ENCODE peak calls at places on chromosomes 7 and 10, in seven cellular contexts. N is astrocyte of the spinal cord, E is H9, U is tibial artery, T is SK-N-SH, R is astrocyte, Q is fibroblast of the aortic adventitia. X is an unnamed sample.

GRCh38 chr7:107469836-107470416 is at the start of gene GPR22:
- DNase-seq in E (no peak), N (no peak), T (no peak), U (no peak), R (no peak), Q (no peak), X (no peak)

GRCh38 chr10:112959207-112959838 is 9.3 kb downstream of the TCF7L2 start:
- DNase-seq in R (peak; percentile 42), N (peak; percentile 58), E (no peak), Q (peak; percentile 62), U (no peak), T (no peak), X (peak; percentile 43)

GRCh38 chr10:4431114-4431862 is 394.7 kb upstream of the AKR1E2 start:
- DNase-seq in N (peak; percentile 92), U (no peak), R (peak; percentile 95), Q (no peak), E (no peak), T (no peak), X (peak; percentile 12)

GRCh38 chr10:25575343-25575742 is 358.7 kb upstream of the MYO3A start:
- DNase-seq in T (no peak), R (no peak), E (no peak), U (no peak), N (no peak), Q (no peak), X (no peak)

GRCh38 chr10:88783734-88784133 is 18.8 kb upstream of the LIPM start:
- DNase-seq in R (peak; percentile 30), T (no peak), U (no peak), E (no peak), Q (no peak), N (peak; percentile 45), X (no peak)

GRCh38 chr10:77563638-77564270 is 73.9 kb downstream of the KCNMA1 start:
- DNase-seq in R (no peak), U (no peak), E (no peak), N (no peak), Q (no peak), T (no peak), X (no peak)

GRCh38 chr7:108442039-108442568 is 14.1 kb downstream of the NRCAM start:
- DNase-seq in R (no peak), E (no peak), N (no peak), T (no peak), U (no peak), Q (no peak), X (no peak)

GRCh38 chr7:6730343-6730633 is 23.5 kb upstream of the ZNF12 start:
- DNase-seq in E (no peak), R (peak; percentile 29), N (peak; percentile 38), T (no peak), Q (no peak), U (no peak), X (peak; percentile 46)

GRCh38 chr10:122461367-122461728 is at the start of gene HTRA1:
- DNase-seq in T (peak; percentile 84), R (no peak), U (peak; percentile 93), Q (peak; percentile 64), E (peak; percentile 66), N (peak; percentile 59), X (peak; percentile 67)

GRCh38 chr10:124000792-124001201 is 92.6 kb downstream of the CHST15 start:
- DNase-seq in T (no peak), N (no peak), U (peak; percentile 57), R (no peak), Q (peak; percentile 29), E (no peak), X (peak; percentile 46)

DNA sequence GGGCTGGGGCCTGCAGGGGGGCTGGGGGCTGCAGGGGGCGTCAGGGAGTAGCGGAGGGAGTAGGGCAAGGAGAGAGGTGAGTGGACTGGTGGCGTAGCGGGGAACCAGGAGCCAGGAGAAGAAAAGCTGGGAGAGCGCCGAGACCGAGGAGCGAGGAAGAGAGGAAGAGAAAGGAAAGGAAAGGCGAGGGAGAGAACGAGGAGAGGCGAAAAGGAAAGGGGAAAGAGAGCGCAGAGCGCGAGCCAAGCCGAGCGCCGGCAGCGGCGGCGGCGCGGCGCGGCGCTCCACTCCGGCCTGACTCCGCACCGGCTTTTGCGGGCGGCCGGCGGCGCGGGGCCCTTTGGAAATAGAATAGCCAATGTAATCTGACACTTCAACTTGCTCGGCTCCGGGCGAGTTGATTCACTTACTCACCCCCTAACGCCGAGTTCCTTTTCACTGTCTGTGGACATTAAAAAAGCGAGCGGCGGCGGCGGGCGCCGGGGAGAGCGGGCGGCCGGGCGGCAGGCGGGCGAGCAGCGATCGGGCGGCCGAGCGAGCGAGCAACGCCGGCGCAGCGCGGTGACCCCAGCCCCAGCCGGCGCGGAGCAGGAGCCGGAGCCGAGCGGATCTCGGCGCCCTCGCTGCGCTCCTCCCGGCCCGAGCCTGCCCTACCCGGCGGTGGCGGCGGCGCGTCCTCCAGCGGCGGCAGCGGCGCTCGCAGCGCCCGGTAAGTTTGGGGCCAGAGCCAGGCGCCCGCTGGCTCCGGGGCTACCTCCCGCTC is at the start of gene ZMIZ1:
- DNase-seq in E (peak; percentile 89), N (peak; percentile 92), R (peak; percentile 89), Q (peak; percentile 93), T (peak; percentile 88), U (peak; percentile 95), X (peak; percentile 95)
- TF ChIP-seq CTCF in E (peak; percentile 26), N (peak; percentile 28), R (no peak), Q (peak; percentile 22), T (peak; percentile 1), U (peak; percentile 2), X (no peak)

GRCh38 chr10:104306897-104307296 is 31.4 kb downstream of the ITPRIP start:
- DNase-seq in R (no peak), E (no peak), Q (no peak), T (peak; percentile 52), N (no peak), U (no peak), X (no peak)

GRCh38 chr10:104304927-104305326 is 33.3 kb downstream of the ITPRIP start:
- DNase-seq in N (no peak), U (no peak), T (no peak), Q (no peak), E (no peak), R (no peak), X (peak; percentile 41)

GRCh38 chr10:104303594-104304178 is 34.6 kb downstream of the ITPRIP start:
- DNase-seq in N (no peak), T (no peak), Q (no peak), E (no peak), R (no peak), U (no peak), X (peak; percentile 23)

GRCh38 chr10:104301907-104302690 is 33.1 kb downstream of the GSTO2 start:
- DNase-seq in T (no peak), N (no peak), U (no peak), Q (no peak), R (no peak), E (no peak), X (peak; percentile 66)

GRCh38 chr10:104304346-104304745 is 33.9 kb downstream of the ITPRIP start:
- DNase-seq in N (no peak), Q (no peak), R (no peak), U (no peak), E (no peak), T (no peak), X (no peak)
- TF ChIP-seq CTCF in N (no peak), Q (no peak), R (no peak), U (no peak), E (no peak), T (no peak), X (no peak)

GRCh38 chr10:23157691-23158369 is 34.3 kb upstream of the PTF1A start:
- DNase-seq in N (peak; percentile 45), T (peak; percentile 70), E (peak; percentile 33), Q (peak; percentile 43), U (no peak), R (peak; percentile 33), X (peak; percentile 52)
- TF ChIP-seq CTCF in N (peak; percentile 13), T (no peak), E (no peak), Q (peak; percentile 42), U (no peak), R (no peak), X (peak; percentile 29)

GRCh38 chr7:69893915-69894314 is 295.6 kb downstream of the AUTS2 start:
- DNase-seq in N (no peak), T (peak; percentile 51), U (no peak), Q (peak; percentile 26), R (no peak), E (no peak), X (peak; percentile 18)
- TF ChIP-seq CTCF in N (peak; percentile 39), T (peak; percentile 64), U (peak; percentile 14), Q (peak; percentile 34), R (no peak), E (peak; percentile 42), X (peak; percentile 25)

DNA sequence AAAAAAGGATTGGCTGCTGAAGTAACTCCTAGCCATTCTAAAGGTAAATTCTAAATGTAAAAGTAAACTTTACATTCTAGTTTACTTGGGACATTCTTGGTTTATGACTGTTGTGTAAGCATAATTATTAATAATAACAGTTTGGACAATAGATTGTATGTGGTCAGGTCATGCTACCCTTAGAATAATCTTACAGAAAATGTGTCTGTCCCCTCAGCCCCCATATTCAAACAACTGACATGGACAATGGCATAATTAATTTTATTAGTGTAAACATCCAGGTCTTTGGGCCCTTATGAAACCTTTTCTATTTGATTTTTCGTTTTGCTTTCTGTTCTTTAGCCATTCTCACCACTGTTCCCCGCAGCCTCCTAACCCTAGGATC is 11.2 kb downstream of the VIM start:
- DNase-seq in E (no peak), Q (no peak), R (no peak), T (no peak), U (no peak), N (no peak), X (no peak)
- TF ChIP-seq CTCF in E (no peak), Q (no peak), R (no peak), T (no peak), U (no peak), N (no peak), X (no peak)

GRCh38 chr7:151013728-151014497 is 10.4 kb downstream of the ATG9B start:
- DNase-seq in U (no peak), N (peak; percentile 29), T (peak; percentile 98), R (peak; percentile 44), Q (no peak), E (peak; percentile 97), X (peak; percentile 63)
- TF ChIP-seq CTCF in U (no peak), N (no peak), T (no peak), R (no peak), Q (peak; percentile 2), E (no peak), X (peak; percentile 9)